ENCODE peak calls at places on chromosomes 4 and X, in five cellular contexts. N is Karpas-422, R is K562, D is fibroblast of lung, K is HCT116. F is an unnamed sample.

GRCh38 chr4:56683455-56683854 is 2.4 kb upstream of the HOPX start:
- DNase-seq in N (no peak), R (no peak), K (no peak), D (no peak), F (no peak)

GRCh38 chr4:147361726-147362125 is 119.2 kb upstream of the EDNRA start:
- DNase-seq in N (no peak), R (no peak), K (peak; percentile 61), D (peak; percentile 93), F (peak; percentile 77)

GRCh38 chr4:99395595-99396364 is 39.4 kb downstream of the ADH7 start:
- DNase-seq in K (no peak), D (peak; percentile 88), N (no peak), R (no peak), F (no peak)

GRCh38 chr4:15314974-15315373 is 112.9 kb upstream of the C1QTNF7 start:
- DNase-seq in K (no peak), N (no peak), D (peak; percentile 14), R (no peak), F (no peak)

GRCh38 chr4:148052448-148052847 is 320.6 kb downstream of the ARHGAP10 start:
- DNase-seq in K (no peak), R (no peak), N (no peak), D (no peak), F (no peak)

GRCh38 chr4:109559983-109560686 is at the start of gene MCUB:
- DNase-seq in D (peak; percentile 91), R (peak; percentile 69), K (peak; percentile 73), N (peak; percentile 98), F (peak; percentile 90)

GRCh38 chrX:97936296-97936695 is 1052.6 kb downstream of the RPA4 start:
- DNase-seq in R (no peak), K (no peak), N (no peak), D (no peak), F (no peak)

GRCh38 chr4:8218371-8219050 is 19.4 kb downstream of the SH3TC1 start:
- DNase-seq in N (no peak), D (no peak), R (no peak), K (no peak), F (no peak)

GRCh38 chr4:6694177-6694901 is 661 bp downstream of the S100P start:
- DNase-seq in R (no peak), D (no peak), K (no peak), N (no peak), F (no peak)

GRCh38 chr4:156560701-156561100 is 410.9 kb downstream of the PDGFC start:
- DNase-seq in D (peak; percentile 37), N (no peak), R (no peak), K (no peak), F (no peak)

GRCh38 chrX:74537011-74537390 is 77.4 kb downstream of the RLIM start:
- DNase-seq in D (peak; percentile 38), K (no peak), R (no peak), N (no peak), F (no peak)

GRCh38 chr4:152686452-152687013 is 6.7 kb upstream of the TMEM154 start:
- DNase-seq in D (no peak), N (no peak), R (no peak), K (no peak), F (no peak)

GRCh38 chr4:80045831-80046230 is 27.2 kb downstream of the ANTXR2 start:
- DNase-seq in D (peak; percentile 53), K (no peak), R (no peak), N (no peak), F (no peak)

GRCh38 chr4:48767530-48767929 is 12.5 kb downstream of the FRYL start:
- DNase-seq in N (no peak), R (no peak), K (no peak), D (no peak), F (no peak)

GRCh38 chr4:144819591-144819990 is 173.6 kb downstream of the HHIP start:
- DNase-seq in R (no peak), N (peak; percentile 11), D (no peak), K (no peak), F (no peak)

GRCh38 chrX:149908727-149909126 is 20.6 kb upstream of the HSFX4 start:
- DNase-seq in K (no peak), N (no peak), D (no peak), R (no peak), F (no peak)

GRCh38 chrX:100649550-100650356 is 5.8 kb downstream of the SRPX2 start:
- DNase-seq in N (no peak), D (peak; percentile 91), K (no peak), R (no peak), F (peak; percentile 78)
- H3K9ac ChIP-seq in N (no peak overlapping the region), D (peak overlapping the region; percentile 62), K (no peak overlapping the region), R (no peak overlapping the region), F (peak overlapping the region; percentile 30)

DNA sequence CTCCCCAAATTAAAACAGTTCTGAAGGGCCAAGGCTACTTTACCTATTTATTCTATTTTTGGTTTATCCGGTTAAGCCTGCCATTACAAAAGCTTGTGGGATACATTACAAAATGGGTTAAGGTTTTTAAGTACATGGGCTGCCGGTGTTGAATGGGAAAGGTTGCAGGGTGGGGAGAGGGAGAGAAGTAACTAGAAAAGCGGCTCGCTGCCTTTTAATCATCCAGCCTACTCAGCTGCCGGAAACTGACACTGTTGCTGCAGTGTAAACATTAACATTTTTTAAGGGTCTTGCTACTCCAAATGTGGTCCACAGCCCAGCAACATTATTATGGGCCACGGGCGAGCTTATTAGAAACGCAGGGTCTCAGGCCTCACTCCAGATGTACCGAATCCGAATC is 1.5 kb upstream of the IL1RAPL1 start:
- DNase-seq in N (no peak), R (no peak), D (no peak), K (no peak), F (no peak)
- H3K4me3 ChIP-seq in N (no peak overlapping the region), R (no peak overlapping the region), D (peak overlapping the region; percentile 28), K (peak overlapping the region; percentile 70), F (no peak overlapping the region)

DNA sequence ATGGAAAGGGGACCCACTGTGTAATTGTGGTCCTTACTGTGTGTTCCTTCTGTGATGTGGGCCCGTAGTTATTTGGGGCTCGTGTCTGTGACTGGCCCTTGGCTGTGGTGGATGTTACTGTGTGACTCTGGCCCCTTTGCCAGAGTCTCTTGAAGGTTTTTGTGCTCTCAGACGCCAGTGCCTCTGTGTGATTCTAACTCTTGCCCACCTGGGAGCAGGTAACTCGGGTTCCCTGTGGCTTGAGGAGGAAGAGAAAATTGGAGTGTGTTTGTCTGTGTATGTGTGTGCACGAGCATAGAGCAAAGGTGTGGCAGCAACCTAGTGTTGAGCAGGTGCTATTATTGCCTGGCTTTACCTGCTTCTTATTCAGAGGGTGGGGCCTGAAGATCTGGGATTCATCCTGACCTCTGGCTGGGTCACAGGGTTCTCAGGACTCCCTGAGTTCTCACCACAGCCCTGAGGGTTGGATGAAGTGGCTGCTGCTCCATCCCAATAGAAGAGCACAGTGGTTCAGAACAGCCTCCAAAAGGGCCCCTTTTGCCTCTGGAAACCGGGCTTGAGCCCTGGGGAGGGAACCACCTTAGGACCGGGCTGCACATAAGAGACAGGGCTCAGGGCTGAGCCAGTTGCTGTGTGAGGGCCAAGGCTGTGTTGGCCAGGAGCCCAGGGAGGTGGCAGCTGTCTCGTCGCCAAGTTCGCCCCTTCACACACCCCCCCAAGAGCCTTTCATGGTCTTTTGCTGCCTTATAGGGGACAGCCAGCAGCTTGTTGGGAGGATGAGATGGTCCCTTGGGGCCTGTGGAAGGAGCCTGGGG is 1.3 kb downstream of the RBM10 start:
- DNase-seq in N (no peak), R (no peak), D (no peak), K (no peak), F (peak; percentile 52)
- H3K9ac ChIP-seq in N (peak overlapping the region; percentile 87), R (peak overlapping the region; percentile 99), D (peak overlapping the region; percentile 87), K (peak overlapping the region; percentile 84), F (peak overlapping the region; percentile 46)

GRCh38 chr4:74921490-74921889 is 11.4 kb upstream of the PARM1 start:
- DNase-seq in D (no peak), R (no peak), N (no peak), K (no peak), F (no peak)

GRCh38 chr4:74920704-74921103 is 12.2 kb upstream of the PARM1 start:
- DNase-seq in K (no peak), D (no peak), N (no peak), R (no peak), F (no peak)

DNA sequence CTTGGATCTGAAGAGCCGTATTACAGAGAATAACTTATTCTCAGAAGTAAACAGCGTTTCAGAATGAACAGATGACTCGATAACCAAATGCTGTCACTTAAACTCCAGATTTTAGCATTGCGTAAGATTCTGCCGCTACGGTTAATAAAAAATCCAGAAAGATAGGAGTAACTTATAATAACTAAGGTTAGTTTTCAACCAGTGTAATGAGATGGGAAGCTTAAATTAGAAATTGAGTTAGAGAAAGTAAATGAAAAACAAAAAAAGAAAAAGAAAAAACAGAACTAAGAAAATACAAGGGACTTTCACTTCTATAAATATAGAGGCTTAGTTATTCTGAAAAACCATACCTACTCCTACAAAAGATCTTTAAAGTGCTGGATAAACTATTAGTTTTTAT is 13.1 kb upstream of the PARM1 start:
- DNase-seq in N (no peak), D (no peak), K (no peak), R (no peak), F (no peak)
- H3K4me3 ChIP-seq in N (peak overlapping the region; percentile 40), D (no peak overlapping the region), K (no peak overlapping the region), R (no peak overlapping the region), F (no peak overlapping the region)

GRCh38 chr4:4853371-4853823 is 6.1 kb upstream of the MSX1 start:
- DNase-seq in D (no peak), N (no peak), R (no peak), K (no peak), F (no peak)
- H3K9ac ChIP-seq in D (peak overlapping the region; percentile 37), N (no peak overlapping the region), R (peak overlapping the region; percentile 71), K (no peak overlapping the region), F (no peak overlapping the region)

DNA sequence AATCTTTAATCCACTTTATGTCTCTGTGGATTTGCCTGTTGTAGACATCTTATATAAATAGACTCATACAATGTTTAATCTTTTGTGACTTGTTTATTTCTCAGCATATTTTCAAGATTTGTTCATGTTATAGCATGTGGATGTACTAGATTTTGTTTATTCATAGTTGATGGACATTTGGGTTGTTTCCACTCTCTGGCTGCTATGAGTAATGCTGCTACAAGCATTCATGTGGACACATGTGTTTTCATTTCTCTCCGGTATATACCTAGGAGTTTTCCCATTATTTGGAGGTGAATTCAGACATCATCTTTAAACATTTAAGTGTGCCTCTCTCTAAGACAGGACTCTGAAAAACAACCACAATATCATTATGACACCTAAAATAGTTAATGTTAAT is 2.3 kb downstream of the IKBKG start:
- DNase-seq in N (no peak), D (no peak), R (no peak), K (no peak), F (no peak)
- H3K4me3 ChIP-seq in N (no peak overlapping the region), D (peak overlapping the region; percentile 14), R (peak overlapping the region; percentile 98), K (no peak overlapping the region), F (no peak overlapping the region)

F was measured in colonic mucosa.